ENCODE peak calls at places on chromosomes 5 and 9, in six cellular contexts. I is IMR-90, X is GM23248, F is neural progenitor cell, R is fibroblast of lung, D is astrocyte. L is an unnamed sample.

GRCh38 chr5:8756498-8757084 is 789.3 kb downstream of the SEMA5A start:
- DNase-seq in I (peak; percentile 60), X (peak; percentile 60), D (peak; percentile 29), F (peak; percentile 71), R (peak; percentile 78), L (peak; percentile 29)

GRCh38 chr5:5589146-5589826 is 166.8 kb downstream of the ICE1 start:
- DNase-seq in F (no peak), I (no peak), R (no peak), D (no peak), X (no peak), L (no peak)

GRCh38 chr9:121463026-121463827 is 36.4 kb downstream of the GGTA1 start:
- DNase-seq in I (peak; percentile 18), D (peak; percentile 4), F (peak; percentile 75), R (no peak), X (peak; percentile 35), L (peak; percentile 54)

GRCh38 chr5:16554110-16554509 is 62.7 kb downstream of the RETREG1 start:
- DNase-seq in F (no peak), I (no peak), R (no peak), X (no peak), D (no peak), L (no peak)

GRCh38 chr5:98705841-98706240 is 67.6 kb upstream of the RGMB start:
- DNase-seq in X (peak; percentile 23), R (no peak), F (no peak), I (peak; percentile 49), D (peak; percentile 17), L (no peak)

GRCh38 chr9:75090579-75090978 is 2.3 kb downstream of the OSTF1 start:
- DNase-seq in F (no peak), X (no peak), R (no peak), I (no peak), D (no peak), L (no peak)

GRCh38 chr5:122907238-122907637 is 61.8 kb downstream of the SNX24 start:
- DNase-seq in R (no peak), I (peak; percentile 14), D (peak; percentile 69), X (peak; percentile 68), F (no peak), L (no peak)

GRCh38 chr9:133167096-133167695 is 3.5 kb upstream of the GBGT1 start:
- DNase-seq in R (no peak), X (no peak), D (no peak), I (no peak), F (no peak), L (no peak)

GRCh38 chr9:134165357-134166315 is 1.3 kb upstream of the RNU6ATAC start:
- DNase-seq in D (no peak), R (peak; percentile 35), X (peak; percentile 75), I (peak; percentile 19), F (peak; percentile 40), L (peak; percentile 48)

GRCh38 chr5:144048254-144048856 is 122.1 kb downstream of the YIPF5 start:
- DNase-seq in I (no peak), R (no peak), F (no peak), X (peak; percentile 51), D (no peak), L (no peak)

GRCh38 chr9:17137576-17137975 is 2.7 kb downstream of the CNTLN start:
- DNase-seq in F (no peak), X (peak; percentile 6), I (peak; percentile 24), D (no peak), R (peak; percentile 46), L (no peak)

DNA sequence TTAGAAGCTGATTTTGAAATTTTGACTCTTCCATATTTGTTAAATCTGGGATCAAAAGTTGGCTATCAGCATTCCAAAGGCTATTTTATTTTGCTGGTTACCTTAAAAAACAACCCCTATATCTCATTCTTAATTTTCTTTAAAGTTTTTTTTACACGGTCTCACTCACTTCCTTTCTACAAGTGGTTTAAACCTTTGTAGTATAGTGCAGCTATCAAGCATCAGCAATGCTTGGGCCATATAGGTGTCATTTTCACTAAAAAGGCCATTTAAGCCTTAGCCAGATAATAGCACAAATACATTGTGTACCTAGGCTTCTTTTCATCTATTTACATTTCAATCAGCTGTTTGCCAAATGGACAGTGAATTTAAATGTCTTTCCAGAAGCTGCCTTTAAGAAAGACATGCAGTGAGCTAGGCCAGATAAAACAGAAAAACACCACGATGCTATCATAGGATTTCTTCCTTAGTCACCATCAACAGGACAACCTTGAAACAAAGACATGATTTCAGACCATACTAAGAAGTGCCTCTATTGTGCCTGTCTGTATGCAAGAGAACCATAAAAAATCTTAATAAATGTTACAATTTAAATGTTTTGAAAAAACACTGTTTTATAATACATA is 104.2 kb downstream of the RAPGEF6 start:
- DNase-seq in D (no peak), R (no peak), F (no peak), X (no peak), I (peak; percentile 25), L (peak; percentile 70)
- H3K4me2 ChIP-seq in D (no peak overlapping the region), R (no peak overlapping the region), F (no peak overlapping the region), X (no peak overlapping the region), I (no peak overlapping the region), L (peak overlapping the region; percentile 89)

DNA sequence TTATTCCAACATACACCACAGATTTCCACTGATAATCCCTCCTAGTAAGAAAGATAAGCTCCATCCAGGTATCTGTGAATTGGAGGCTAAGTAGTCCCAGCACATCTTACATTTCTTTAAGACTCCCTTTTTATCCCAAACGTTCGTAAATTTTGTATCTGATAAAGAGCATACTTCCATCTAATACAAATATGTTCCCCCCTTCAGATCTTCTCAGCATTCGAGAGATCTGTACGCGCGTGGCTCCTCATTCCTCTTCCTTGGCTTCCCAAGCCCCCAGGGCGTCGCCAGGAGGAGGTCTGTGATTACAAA is 20.0 kb downstream of the CDKN2A start:
- DNase-seq in D (no peak), X (no peak), F (no peak), R (no peak), I (no peak), L (peak; percentile 21)
- H3K27me3 ChIP-seq in D (peaks cover 66% of the 10 kb centered on the region), X (peaks cover 62% of the 10 kb centered on the region), F (peaks cover 100% of the 10 kb centered on the region), R (peaks cover 67% of the 10 kb centered on the region), I (peaks cover 58% of the 10 kb centered on the region), L (peaks cover 77% of the 10 kb centered on the region)

GRCh38 chr5:177304392-177305119 is 957 bp downstream of the PRELID1 start:
- DNase-seq in I (peak; percentile 12), X (peak; percentile 52), F (no peak), R (no peak), D (no peak), L (peak; percentile 35)
- H3K4me2 ChIP-seq in I (peak overlapping the region; percentile 93), X (peak overlapping the region; percentile 81), F (peak overlapping the region; percentile 88), R (peak overlapping the region; percentile 82), D (peak overlapping the region; percentile 92), L (peak overlapping the region; percentile 76)

GRCh38 chr5:38240212-38240611 is 18.1 kb upstream of the EGFLAM start:
- DNase-seq in R (no peak), I (no peak), F (no peak), X (no peak), D (no peak), L (no peak)
- H3K27me3 ChIP-seq in R (no peaks in the 10 kb centered on the region), I (peaks cover 4% of the 10 kb centered on the region), F (no peaks in the 10 kb centered on the region), X (peaks cover 9% of the 10 kb centered on the region), D (no peaks in the 10 kb centered on the region), L (peaks cover 2% of the 10 kb centered on the region)

GRCh38 chr9:135947582-135947981 is 13.6 kb downstream of the UBAC1 start:
- DNase-seq in X (no peak), F (no peak), I (no peak), R (no peak), D (no peak), L (no peak)
- H3K4me2 ChIP-seq in X (no peak overlapping the region), F (no peak overlapping the region), I (no peak overlapping the region), R (no peak overlapping the region), D (no peak overlapping the region), L (no peak overlapping the region)

GRCh38 chr5:128236334-128236733 is 152.8 kb downstream of the SLC12A2 start:
- DNase-seq in D (no peak), F (no peak), R (no peak), X (no peak), I (no peak), L (no peak)
- H3K27me3 ChIP-seq in D (no peaks in the 10 kb centered on the region), F (no peaks in the 10 kb centered on the region), R (no peaks in the 10 kb centered on the region), X (peaks cover 3% of the 10 kb centered on the region), I (no peaks in the 10 kb centered on the region), L (peaks cover 2% of the 10 kb centered on the region)

GRCh38 chr5:36237756-36238155 is 4.0 kb downstream of the NADK2 start:
- DNase-seq in F (no peak), D (no peak), X (no peak), I (no peak), R (no peak), L (no peak)
- H3K4me2 ChIP-seq in F (no peak overlapping the region), D (no peak overlapping the region), X (no peak overlapping the region), I (no peak overlapping the region), R (no peak overlapping the region), L (no peak overlapping the region)

GRCh38 chr5:1882337-1883119 is at the start of gene IRX4:
- DNase-seq in R (peak; percentile 14), F (peak; percentile 62), X (peak; percentile 45), I (peak; percentile 20), D (peak; percentile 3), L (no peak)
- H3K27me3 ChIP-seq in R (peaks cover 77% of the 10 kb centered on the region), F (peaks cover 100% of the 10 kb centered on the region), X (peaks cover 79% of the 10 kb centered on the region), I (peaks cover 85% of the 10 kb centered on the region), D (peaks cover 65% of the 10 kb centered on the region), L (peaks cover 93% of the 10 kb centered on the region)

L was measured in endothelial cell of umbilical vein.